ENCODE peak calls at places on chromosomes 13 and 19, in five cellular contexts. One of them, this sample, is unnamed.

GRCh38 chr19:2261438-2262172 is 5.4 kb upstream of the JSRP1 start:
- DNase-seq in prostate gland: no peak
- DNase-seq in mesothelial cell of epicardium: no peak
- DNase-seq in astrocyte of the cerebellum: no peak
- DNase-seq in GM23338: peak
- DNase-seq in this sample: peak

GRCh38 chr13:32314968-32315254 is 252 bp downstream of the ZAR1L start:
- DNase-seq in prostate gland: no peak
- DNase-seq in mesothelial cell of epicardium: no peak
- DNase-seq in astrocyte of the cerebellum: peak
- DNase-seq in GM23338: peak
- DNase-seq in this sample: no peak

GRCh38 chr13:27691207-27691606 is 69.5 kb downstream of the POLR1D start:
- DNase-seq in prostate gland: no peak
- DNase-seq in mesothelial cell of epicardium: no peak
- DNase-seq in astrocyte of the cerebellum: no peak
- DNase-seq in GM23338: peak
- DNase-seq in this sample: no peak

GRCh38 chr19:33273881-33274662 is 28.3 kb downstream of the CEBPA start:
- DNase-seq in prostate gland: peak
- DNase-seq in mesothelial cell of epicardium: no peak
- DNase-seq in astrocyte of the cerebellum: no peak
- DNase-seq in GM23338: no peak
- DNase-seq in this sample: no peak

GRCh38 chr13:60012503-60012902 is 151.2 kb downstream of the DIAPH3 start:
- DNase-seq in prostate gland: no peak
- DNase-seq in mesothelial cell of epicardium: no peak
- DNase-seq in astrocyte of the cerebellum: no peak
- DNase-seq in GM23338: no peak
- DNase-seq in this sample: no peak

GRCh38 chr13:45674908-45675307 is 27.2 kb upstream of the CBY2 start:
- DNase-seq in prostate gland: no peak
- DNase-seq in mesothelial cell of epicardium: peak
- DNase-seq in astrocyte of the cerebellum: peak
- DNase-seq in GM23338: peak
- DNase-seq in this sample: no peak

GRCh38 chr19:19460761-19461265 is 54.5 kb downstream of the TSSK6 start:
- DNase-seq in prostate gland: no peak
- DNase-seq in mesothelial cell of epicardium: no peak
- DNase-seq in astrocyte of the cerebellum: no peak
- DNase-seq in GM23338: peak
- DNase-seq in this sample: no peak

GRCh38 chr13:49627831-49628652 is at the start of gene ARL11:
- DNase-seq in prostate gland: no peak
- DNase-seq in mesothelial cell of epicardium: no peak
- DNase-seq in astrocyte of the cerebellum: no peak
- DNase-seq in GM23338: peak
- DNase-seq in this sample: no peak

GRCh38 chr13:51674276-51674675 is 90.0 kb downstream of the WDFY2 start:
- DNase-seq in prostate gland: peak
- DNase-seq in mesothelial cell of epicardium: peak
- DNase-seq in astrocyte of the cerebellum: no peak
- DNase-seq in GM23338: peak
- DNase-seq in this sample: no peak

GRCh38 chr19:29664753-29665214 is 477 bp upstream of the PLEKHF1 start:
- DNase-seq in prostate gland: no peak
- DNase-seq in mesothelial cell of epicardium: no peak
- DNase-seq in astrocyte of the cerebellum: no peak
- DNase-seq in GM23338: no peak
- DNase-seq in this sample: no peak

GRCh38 chr19:4279530-4280422 is 710 bp downstream of the SHD start:
- DNase-seq in prostate gland: no peak
- DNase-seq in mesothelial cell of epicardium: no peak
- DNase-seq in astrocyte of the cerebellum: no peak
- DNase-seq in GM23338: peak
- DNase-seq in this sample: no peak

GRCh38 chr19:5000120-5000611 is 31.3 kb downstream of the KDM4B start:
- DNase-seq in prostate gland: no peak
- DNase-seq in mesothelial cell of epicardium: no peak
- DNase-seq in astrocyte of the cerebellum: no peak
- DNase-seq in GM23338: no peak
- DNase-seq in this sample: no peak

GRCh38 chr13:35347679-35348205 is 128.7 kb downstream of the MAB21L1 start:
- DNase-seq in prostate gland: no peak
- DNase-seq in mesothelial cell of epicardium: no peak
- DNase-seq in astrocyte of the cerebellum: no peak
- DNase-seq in GM23338: peak
- DNase-seq in this sample: no peak

GRCh38 chr13:44004881-44005280 is 125.2 kb downstream of the LACC1 start:
- DNase-seq in prostate gland: no peak
- DNase-seq in mesothelial cell of epicardium: no peak
- DNase-seq in astrocyte of the cerebellum: no peak
- DNase-seq in GM23338: no peak
- DNase-seq in this sample: no peak

GRCh38 chr13:48500652-48501197 is 32.2 kb downstream of the RCBTB2 start:
- DNase-seq in prostate gland: no peak
- DNase-seq in mesothelial cell of epicardium: no peak
- DNase-seq in astrocyte of the cerebellum: peak
- DNase-seq in GM23338: peak
- DNase-seq in this sample: no peak

GRCh38 chr19:51501594-51502263 is at the start of gene SIGLEC12:
- DNase-seq in prostate gland: no peak
- DNase-seq in mesothelial cell of epicardium: no peak
- DNase-seq in astrocyte of the cerebellum: no peak
- DNase-seq in GM23338: no peak
- DNase-seq in this sample: no peak

GRCh38 chr13:50969691-50970090 is 60.1 kb downstream of the RNASEH2B start:
- DNase-seq in prostate gland: no peak
- DNase-seq in mesothelial cell of epicardium: no peak
- DNase-seq in astrocyte of the cerebellum: no peak
- DNase-seq in GM23338: peak
- DNase-seq in this sample: no peak

GRCh38 chr13:101755228-101755887 is 302.9 kb downstream of the ITGBL1 start:
- DNase-seq in prostate gland: no peak
- DNase-seq in mesothelial cell of epicardium: no peak
- DNase-seq in astrocyte of the cerebellum: no peak
- DNase-seq in GM23338: no peak
- DNase-seq in this sample: no peak

GRCh38 chr13:96984061-96984508 is 10.2 kb downstream of the OXGR1 start:
- DNase-seq in prostate gland: peak
- DNase-seq in mesothelial cell of epicardium: peak
- DNase-seq in astrocyte of the cerebellum: no peak
- DNase-seq in GM23338: peak
- DNase-seq in this sample: no peak

DNA sequence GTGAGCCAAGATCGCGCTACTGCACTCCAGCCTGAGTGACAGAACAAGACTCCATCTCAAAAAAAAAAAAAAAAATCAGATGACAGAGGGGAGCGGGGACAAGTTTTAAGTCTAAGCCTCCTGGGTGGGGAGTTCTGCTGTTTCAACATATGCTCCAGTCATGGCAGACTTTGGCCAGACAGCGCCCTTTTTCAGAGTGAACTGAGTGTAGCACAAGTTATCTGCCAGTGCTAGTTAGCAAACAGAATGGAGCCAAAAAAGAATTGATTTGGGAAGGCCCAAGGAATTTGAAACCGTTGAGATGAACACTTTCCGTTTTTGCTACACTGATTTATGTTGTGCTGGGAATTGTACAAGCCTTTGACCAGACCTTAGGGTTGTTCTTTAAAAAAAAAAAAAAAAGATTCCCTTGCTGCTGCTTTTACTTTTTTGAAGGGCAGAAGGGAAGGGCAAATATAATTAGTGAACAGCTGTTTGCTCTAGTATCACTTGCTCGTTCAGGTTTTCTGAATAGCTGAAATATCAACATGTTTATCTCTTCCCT is 5.7 kb downstream of the ACTN4 start:
- DNase-seq in prostate gland: no peak
- DNase-seq in mesothelial cell of epicardium: no peak
- DNase-seq in astrocyte of the cerebellum: no peak
- DNase-seq in GM23338: no peak
- DNase-seq in this sample: no peak
- TF ChIP-seq CTCF in prostate gland: no peak
- TF ChIP-seq CTCF in mesothelial cell of epicardium: no peak
- TF ChIP-seq CTCF in astrocyte of the cerebellum: no peak
- TF ChIP-seq CTCF in GM23338: no peak
- TF ChIP-seq CTCF in this sample: no peak

DNA sequence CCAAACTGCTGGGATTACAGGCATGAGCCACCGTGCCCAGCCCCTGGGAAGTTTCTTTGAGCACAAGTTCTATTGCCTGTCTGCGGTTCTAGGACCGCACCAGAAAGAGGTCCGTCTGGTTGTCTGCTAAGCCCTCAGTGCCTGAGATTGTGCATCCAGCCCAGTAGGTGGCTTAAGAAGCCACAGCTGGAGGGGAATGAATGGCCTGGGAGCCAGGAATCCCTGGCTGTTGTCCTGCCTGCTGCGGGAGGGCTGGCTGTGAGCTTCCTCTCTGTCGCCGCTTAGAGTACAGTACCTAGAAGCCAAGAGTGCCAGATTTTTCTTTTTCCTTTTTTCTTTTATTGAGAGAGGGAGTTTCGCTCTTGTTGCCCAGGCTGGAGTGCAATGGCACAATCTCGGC is 4.2 kb upstream of the TYK2 start:
- DNase-seq in prostate gland: no peak
- DNase-seq in mesothelial cell of epicardium: no peak
- DNase-seq in astrocyte of the cerebellum: no peak
- DNase-seq in GM23338: peak
- DNase-seq in this sample: no peak
- TF ChIP-seq CTCF in prostate gland: no peak
- TF ChIP-seq CTCF in mesothelial cell of epicardium: no peak
- TF ChIP-seq CTCF in astrocyte of the cerebellum: no peak
- TF ChIP-seq CTCF in GM23338: no peak
- TF ChIP-seq CTCF in this sample: no peak

GRCh38 chr13:42048625-42049453 is at the start of gene DGKH:
- DNase-seq in prostate gland: peak
- DNase-seq in mesothelial cell of epicardium: peak
- DNase-seq in astrocyte of the cerebellum: no peak
- DNase-seq in GM23338: peak
- DNase-seq in this sample: peak
- TF ChIP-seq CTCF in prostate gland: no peak
- TF ChIP-seq CTCF in mesothelial cell of epicardium: no peak
- TF ChIP-seq CTCF in astrocyte of the cerebellum: no peak
- TF ChIP-seq CTCF in GM23338: no peak
- TF ChIP-seq CTCF in this sample: peak

GRCh38 chr19:14496029-14496848 is at the start of gene GIPC1:
- DNase-seq in prostate gland: peak
- DNase-seq in mesothelial cell of epicardium: peak
- DNase-seq in astrocyte of the cerebellum: peak
- DNase-seq in GM23338: peak
- DNase-seq in this sample: peak

GRCh38 chr19:14495678-14496028 is 274 bp downstream of the GIPC1 start:
- DNase-seq in prostate gland: no peak
- DNase-seq in mesothelial cell of epicardium: no peak
- DNase-seq in astrocyte of the cerebellum: no peak
- DNase-seq in GM23338: no peak
- DNase-seq in this sample: no peak

GRCh38 chr19:14496849-14497346 is 971 bp upstream of the GIPC1 start:
- DNase-seq in prostate gland: no peak
- DNase-seq in mesothelial cell of epicardium: no peak
- DNase-seq in astrocyte of the cerebellum: no peak
- DNase-seq in GM23338: no peak
- DNase-seq in this sample: no peak

GRCh38 chr19:14494910-14495677 is 833 bp downstream of the GIPC1 start:
- DNase-seq in prostate gland: no peak
- DNase-seq in mesothelial cell of epicardium: no peak
- DNase-seq in astrocyte of the cerebellum: no peak
- DNase-seq in GM23338: no peak
- DNase-seq in this sample: no peak

DNA sequence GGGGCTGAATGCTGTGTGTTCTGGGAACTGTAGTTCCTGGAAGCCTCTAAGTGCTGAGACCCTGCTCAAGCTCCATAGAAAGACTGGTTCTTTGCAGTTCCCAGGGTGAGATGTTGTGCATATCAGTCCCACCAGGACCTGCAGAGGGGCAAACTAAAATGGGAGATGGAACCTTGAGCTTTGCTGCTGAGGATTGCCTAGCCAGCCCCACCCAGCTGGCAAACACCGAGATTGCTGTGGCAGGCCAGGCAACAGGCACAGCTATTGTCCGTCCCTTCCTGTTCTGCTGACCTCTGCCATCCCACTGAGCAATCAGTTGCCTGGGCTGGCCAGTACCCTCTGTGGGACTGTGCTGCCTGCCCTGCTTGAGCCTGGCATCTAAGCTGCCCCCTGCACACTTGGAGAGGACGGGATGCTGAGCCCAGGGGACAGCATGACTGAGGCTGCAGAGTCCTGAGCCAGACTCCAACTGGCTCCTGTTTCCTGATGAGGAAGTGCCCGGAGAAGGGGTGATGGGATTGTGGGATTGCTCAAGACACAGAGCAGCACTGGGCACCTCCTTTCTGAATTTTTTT is 1.5 kb upstream of the GIPC1 start:
- DNase-seq in prostate gland: no peak
- DNase-seq in mesothelial cell of epicardium: no peak
- DNase-seq in astrocyte of the cerebellum: no peak
- DNase-seq in GM23338: peak
- DNase-seq in this sample: no peak
- TF ChIP-seq CTCF in prostate gland: no peak
- TF ChIP-seq CTCF in mesothelial cell of epicardium: no peak
- TF ChIP-seq CTCF in astrocyte of the cerebellum: no peak
- TF ChIP-seq CTCF in GM23338: no peak
- TF ChIP-seq CTCF in this sample: no peak

GRCh38 chr13:39765801-39766463 is 110.5 kb downstream of the COG6 start:
- DNase-seq in prostate gland: peak
- DNase-seq in mesothelial cell of epicardium: no peak
- DNase-seq in astrocyte of the cerebellum: peak
- DNase-seq in GM23338: peak
- DNase-seq in this sample: no peak
- TF ChIP-seq CTCF in prostate gland: no peak
- TF ChIP-seq CTCF in mesothelial cell of epicardium: no peak
- TF ChIP-seq CTCF in astrocyte of the cerebellum: no peak
- TF ChIP-seq CTCF in GM23338: peak
- TF ChIP-seq CTCF in this sample: no peak

DNA sequence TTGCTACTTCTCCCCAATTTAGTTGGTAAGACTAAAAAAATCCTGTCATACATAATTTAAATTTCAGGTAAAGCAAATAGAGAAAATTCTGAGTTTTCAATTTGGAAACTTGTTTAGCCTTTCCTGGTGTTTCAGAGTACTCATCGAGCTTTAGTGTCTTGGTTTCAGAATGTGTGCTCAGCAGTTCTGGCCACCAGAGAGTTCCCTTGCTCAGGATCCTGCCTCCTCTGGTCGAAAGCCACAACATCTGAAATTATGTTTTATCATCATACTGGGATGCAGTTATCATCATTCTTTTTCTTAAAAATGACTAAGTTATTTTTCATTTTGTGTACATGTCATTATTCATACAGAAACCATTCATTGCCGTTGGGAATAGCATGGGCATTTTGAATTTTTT is 263.2 kb upstream of the SPRY2 start:
- DNase-seq in prostate gland: no peak
- DNase-seq in mesothelial cell of epicardium: no peak
- DNase-seq in astrocyte of the cerebellum: no peak
- DNase-seq in GM23338: peak
- DNase-seq in this sample: no peak
- TF ChIP-seq CTCF in prostate gland: no peak
- TF ChIP-seq CTCF in mesothelial cell of epicardium: no peak
- TF ChIP-seq CTCF in astrocyte of the cerebellum: no peak
- TF ChIP-seq CTCF in GM23338: peak
- TF ChIP-seq CTCF in this sample: no peak

This sample was measured in neural crest cell.